ENCODE peak calls at places on chromosomes 6 and 20, in four cellular contexts. One of them, this sample, is unnamed.

GRCh38 chr6:36967757-36968156 is 13.2 kb downstream of the PI16 start:
- DNase-seq in aorta: no peak
- DNase-seq in activated naive CD4-positive, alpha-beta T cell treated with Interleukin-2 at 50 U/mL for 16 hours: no peak
- DNase-seq in activated T-helper 1 cell treated with anti-CD3 and anti-CD28 coated beads, Interleukin-2, amount 50 U/mL, for 16 hours: no peak
- DNase-seq in this sample: no peak

GRCh38 chr20:50475879-50476292 is 34.3 kb upstream of the PTPN1 start:
- DNase-seq in activated naive CD4-positive, alpha-beta T cell treated with Interleukin-2 at 50 U/mL for 16 hours: no peak
- DNase-seq in aorta: no peak
- DNase-seq in activated T-helper 1 cell treated with anti-CD3 and anti-CD28 coated beads, Interleukin-2, amount 50 U/mL, for 16 hours: no peak
- DNase-seq in this sample: peak

GRCh38 chr6:131107166-131107565 is 28.1 kb upstream of the AKAP7 start:
- DNase-seq in activated T-helper 1 cell treated with anti-CD3 and anti-CD28 coated beads, Interleukin-2, amount 50 U/mL, for 16 hours: no peak
- DNase-seq in aorta: no peak
- DNase-seq in activated naive CD4-positive, alpha-beta T cell treated with Interleukin-2 at 50 U/mL for 16 hours: no peak
- DNase-seq in this sample: peak

GRCh38 chr6:76275746-76276145 is 203.3 kb upstream of the IMPG1 start:
- DNase-seq in activated T-helper 1 cell treated with anti-CD3 and anti-CD28 coated beads, Interleukin-2, amount 50 U/mL, for 16 hours: no peak
- DNase-seq in aorta: no peak
- DNase-seq in activated naive CD4-positive, alpha-beta T cell treated with Interleukin-2 at 50 U/mL for 16 hours: no peak
- DNase-seq in this sample: no peak

GRCh38 chr6:43718387-43719105 is 31.0 kb upstream of the MRPS18A start:
- DNase-seq in aorta: peak
- DNase-seq in activated naive CD4-positive, alpha-beta T cell treated with Interleukin-2 at 50 U/mL for 16 hours: no peak
- DNase-seq in activated T-helper 1 cell treated with anti-CD3 and anti-CD28 coated beads, Interleukin-2, amount 50 U/mL, for 16 hours: no peak
- DNase-seq in this sample: no peak

GRCh38 chr6:16742116-16742515 is 19.1 kb downstream of the ATXN1 start:
- DNase-seq in activated T-helper 1 cell treated with anti-CD3 and anti-CD28 coated beads, Interleukin-2, amount 50 U/mL, for 16 hours: no peak
- DNase-seq in activated naive CD4-positive, alpha-beta T cell treated with Interleukin-2 at 50 U/mL for 16 hours: no peak
- DNase-seq in aorta: no peak
- DNase-seq in this sample: peak

GRCh38 chr6:70413829-70414494 is 654 bp downstream of the FAM135A start:
- DNase-seq in aorta: no peak
- DNase-seq in activated naive CD4-positive, alpha-beta T cell treated with Interleukin-2 at 50 U/mL for 16 hours: no peak
- DNase-seq in activated T-helper 1 cell treated with anti-CD3 and anti-CD28 coated beads, Interleukin-2, amount 50 U/mL, for 16 hours: no peak
- DNase-seq in this sample: peak

GRCh38 chr20:24309596-24309995 is 159.8 kb upstream of the SYNDIG1 start:
- DNase-seq in aorta: no peak
- DNase-seq in activated naive CD4-positive, alpha-beta T cell treated with Interleukin-2 at 50 U/mL for 16 hours: no peak
- DNase-seq in activated T-helper 1 cell treated with anti-CD3 and anti-CD28 coated beads, Interleukin-2, amount 50 U/mL, for 16 hours: no peak
- DNase-seq in this sample: peak

GRCh38 chr20:62252342-62252966 is 14.1 kb downstream of the OSBPL2 start:
- DNase-seq in activated naive CD4-positive, alpha-beta T cell treated with Interleukin-2 at 50 U/mL for 16 hours: no peak
- DNase-seq in aorta: no peak
- DNase-seq in activated T-helper 1 cell treated with anti-CD3 and anti-CD28 coated beads, Interleukin-2, amount 50 U/mL, for 16 hours: no peak
- DNase-seq in this sample: peak

GRCh38 chr20:25571817-25572216 is 13.5 kb downstream of the NINL start:
- DNase-seq in aorta: no peak
- DNase-seq in activated T-helper 1 cell treated with anti-CD3 and anti-CD28 coated beads, Interleukin-2, amount 50 U/mL, for 16 hours: no peak
- DNase-seq in activated naive CD4-positive, alpha-beta T cell treated with Interleukin-2 at 50 U/mL for 16 hours: no peak
- DNase-seq in this sample: no peak

GRCh38 chr6:30074331-30075093 is 1.1 kb downstream of the RNF39 start:
- DNase-seq in activated T-helper 1 cell treated with anti-CD3 and anti-CD28 coated beads, Interleukin-2, amount 50 U/mL, for 16 hours: no peak
- DNase-seq in aorta: no peak
- DNase-seq in activated naive CD4-positive, alpha-beta T cell treated with Interleukin-2 at 50 U/mL for 16 hours: no peak
- DNase-seq in this sample: no peak

GRCh38 chr20:23637282-23638221 is at the start of gene CST3:
- DNase-seq in activated naive CD4-positive, alpha-beta T cell treated with Interleukin-2 at 50 U/mL for 16 hours: no peak
- DNase-seq in aorta: peak
- DNase-seq in activated T-helper 1 cell treated with anti-CD3 and anti-CD28 coated beads, Interleukin-2, amount 50 U/mL, for 16 hours: no peak
- DNase-seq in this sample: peak

GRCh38 chr6:35725721-35726438 is 11.0 kb upstream of the ARMC12 start:
- DNase-seq in aorta: peak
- DNase-seq in activated T-helper 1 cell treated with anti-CD3 and anti-CD28 coated beads, Interleukin-2, amount 50 U/mL, for 16 hours: no peak
- DNase-seq in activated naive CD4-positive, alpha-beta T cell treated with Interleukin-2 at 50 U/mL for 16 hours: no peak
- DNase-seq in this sample: no peak

GRCh38 chr6:151196571-151196970 is 43.2 kb upstream of the AKAP12 start:
- DNase-seq in activated T-helper 1 cell treated with anti-CD3 and anti-CD28 coated beads, Interleukin-2, amount 50 U/mL, for 16 hours: no peak
- DNase-seq in activated naive CD4-positive, alpha-beta T cell treated with Interleukin-2 at 50 U/mL for 16 hours: no peak
- DNase-seq in aorta: no peak
- DNase-seq in this sample: peak